ENCODE peak calls at places on chromosome 4, in eight cellular contexts. N, G, P, C, Y, Q, B and U are unnamed samples.

GRCh38 chr4:52172166-52172565 is 121.1 kb downstream of the SPATA18 start:
- DNase-seq in N (no peak), G (no peak), P (no peak), C (no peak), Y (no peak), Q (no peak), B (peak; percentile 21), U (no peak)

GRCh38 chr4:84499065-84499982 is at the start of gene NKX6-1:
- DNase-seq in N (no peak), G (peak; percentile 75), P (peak; percentile 61), C (peak; percentile 91), Y (peak; percentile 61), Q (peak; percentile 86), B (peak; percentile 52), U (peak; percentile 90)

GRCh38 chr4:173314715-173315114 is 19.4 kb downstream of the HMGB2 start:
- DNase-seq in N (no peak), G (no peak), P (no peak), C (no peak), Y (no peak), Q (no peak), B (no peak), U (no peak)

GRCh38 chr4:80610845-80611244 is 275.3 kb downstream of the CFAP299 start:
- DNase-seq in N (peak; percentile 9), G (no peak), P (peak; percentile 47), C (peak; percentile 28), Y (no peak), Q (peak; percentile 27), B (no peak), U (peak; percentile 14)

GRCh38 chr4:24703298-24703697 is 92.1 kb upstream of the SOD3 start:
- DNase-seq in N (no peak), G (no peak), P (no peak), C (no peak), Y (no peak), Q (no peak), B (no peak), U (no peak)

GRCh38 chr4:71290074-71290473 is 48.7 kb upstream of the SLC4A4 start:
- DNase-seq in N (no peak), G (no peak), P (peak; percentile 87), C (peak; percentile 59), Y (no peak), Q (peak; percentile 74), B (no peak), U (no peak)

GRCh38 chr4:83876047-83876446 is 340.1 kb downstream of the GPAT3 start:
- DNase-seq in N (no peak), G (no peak), P (peak; percentile 54), C (peak; percentile 43), Y (no peak), Q (no peak), B (no peak), U (no peak)

GRCh38 chr4:76563804-76564468 is 128.9 kb downstream of the SHROOM3 start:
- DNase-seq in N (no peak), G (no peak), P (no peak), C (peak; percentile 62), Y (no peak), Q (no peak), B (no peak), U (no peak)

GRCh38 chr4:110119880-110120279 is 78.5 kb downstream of the ELOVL6 start:
- DNase-seq in N (peak; percentile 17), G (no peak), P (peak; percentile 52), C (peak; percentile 30), Y (no peak), Q (no peak), B (no peak), U (no peak)

GRCh38 chr4:123848615-123849014 is 452.0 kb downstream of the SPRY1 start:
- DNase-seq in N (no peak), G (no peak), P (no peak), C (no peak), Y (no peak), Q (no peak), B (no peak), U (no peak)